ENCODE peak calls at places on chromosomes 13 and 19, in four cellular contexts. One of them, this sample, is unnamed.

GRCh38 chr13:26340812-26341211 is 86.9 kb downstream of the CDK8 start:
- DNase-seq in iris pigment epithelial cell: peak
- DNase-seq in WTC11: no peak
- DNase-seq in activated naive CD4-positive, alpha-beta T cell: no peak
- DNase-seq in this sample: no peak

GRCh38 chr19:16739546-16739945 is 19.9 kb downstream of the NWD1 start:
- DNase-seq in iris pigment epithelial cell: no peak
- DNase-seq in WTC11: peak
- DNase-seq in activated naive CD4-positive, alpha-beta T cell: no peak
- DNase-seq in this sample: no peak

GRCh38 chr13:100525453-100526298 is 62.9 kb downstream of the GGACT start:
- DNase-seq in iris pigment epithelial cell: no peak
- DNase-seq in WTC11: no peak
- DNase-seq in activated naive CD4-positive, alpha-beta T cell: no peak
- DNase-seq in this sample: no peak

GRCh38 chr19:2359992-2360875 is at the start of gene TMPRSS9:
- DNase-seq in iris pigment epithelial cell: no peak
- DNase-seq in WTC11: no peak
- DNase-seq in activated naive CD4-positive, alpha-beta T cell: no peak
- DNase-seq in this sample: no peak

GRCh38 chr13:112545866-112546265 is 42.1 kb downstream of the TUBGCP3 start:
- DNase-seq in iris pigment epithelial cell: peak
- DNase-seq in WTC11: no peak
- DNase-seq in activated naive CD4-positive, alpha-beta T cell: no peak
- DNase-seq in this sample: no peak

GRCh38 chr19:45764487-45764886 is 4.6 kb downstream of the SIX5 start:
- DNase-seq in iris pigment epithelial cell: no peak
- DNase-seq in WTC11: no peak
- DNase-seq in activated naive CD4-positive, alpha-beta T cell: no peak
- DNase-seq in this sample: no peak

GRCh38 chr13:62598708-62599107 is 1183.1 kb upstream of the PCDH20 start:
- DNase-seq in iris pigment epithelial cell: no peak
- DNase-seq in WTC11: no peak
- DNase-seq in activated naive CD4-positive, alpha-beta T cell: no peak
- DNase-seq in this sample: no peak

GRCh38 chr13:51541809-51542258 is 42.4 kb upstream of the WDFY2 start:
- DNase-seq in iris pigment epithelial cell: no peak
- DNase-seq in WTC11: no peak
- DNase-seq in activated naive CD4-positive, alpha-beta T cell: no peak
- DNase-seq in this sample: no peak

GRCh38 chr13:40064723-40065122 is 409.3 kb downstream of the COG6 start:
- DNase-seq in iris pigment epithelial cell: peak
- DNase-seq in WTC11: no peak
- DNase-seq in activated naive CD4-positive, alpha-beta T cell: no peak
- DNase-seq in this sample: no peak

GRCh38 chr19:2488942-2489731 is 13.2 kb downstream of the GADD45B start:
- DNase-seq in iris pigment epithelial cell: peak
- DNase-seq in WTC11: peak
- DNase-seq in activated naive CD4-positive, alpha-beta T cell: no peak
- DNase-seq in this sample: no peak

GRCh38 chr13:69389899-69390298 is 717.7 kb upstream of the ATXN8OS start:
- DNase-seq in iris pigment epithelial cell: peak
- DNase-seq in WTC11: no peak
- DNase-seq in activated naive CD4-positive, alpha-beta T cell: no peak
- DNase-seq in this sample: no peak

GRCh38 chr19:49502866-49503581 is 6.8 kb downstream of the RPS11 start:
- DNase-seq in iris pigment epithelial cell: peak
- DNase-seq in WTC11: no peak
- DNase-seq in activated naive CD4-positive, alpha-beta T cell: no peak
- DNase-seq in this sample: no peak

GRCh38 chr19:33064778-33065550 is at the start of gene RHPN2:
- DNase-seq in iris pigment epithelial cell: peak
- DNase-seq in WTC11: peak
- DNase-seq in activated naive CD4-positive, alpha-beta T cell: peak
- DNase-seq in this sample: peak

GRCh38 chr19:15469513-15470297 is 5.4 kb upstream of the RASAL3 start:
- DNase-seq in iris pigment epithelial cell: peak
- DNase-seq in WTC11: peak
- DNase-seq in activated naive CD4-positive, alpha-beta T cell: peak
- DNase-seq in this sample: no peak

GRCh38 chr13:107531180-107531579 is 684.2 kb downstream of the LIG4 start:
- DNase-seq in iris pigment epithelial cell: no peak
- DNase-seq in WTC11: no peak
- DNase-seq in activated naive CD4-positive, alpha-beta T cell: no peak
- DNase-seq in this sample: no peak

GRCh38 chr13:44816701-44817684 is 172.3 kb downstream of the NUFIP1 start:
- DNase-seq in iris pigment epithelial cell: peak
- DNase-seq in WTC11: no peak
- DNase-seq in activated naive CD4-positive, alpha-beta T cell: no peak
- DNase-seq in this sample: no peak

GRCh38 chr13:24087611-24088235 is 72.8 kb upstream of the SPATA13 start:
- DNase-seq in iris pigment epithelial cell: no peak
- DNase-seq in WTC11: no peak
- DNase-seq in activated naive CD4-positive, alpha-beta T cell: no peak
- DNase-seq in this sample: no peak

GRCh38 chr13:110266983-110267382 is 40.0 kb downstream of the COL4A1 start:
- DNase-seq in iris pigment epithelial cell: no peak
- DNase-seq in WTC11: peak
- DNase-seq in activated naive CD4-positive, alpha-beta T cell: no peak
- DNase-seq in this sample: no peak

GRCh38 chr13:84567848-84568247 is 685.6 kb upstream of the SLITRK1 start:
- DNase-seq in iris pigment epithelial cell: no peak
- DNase-seq in WTC11: no peak
- DNase-seq in activated naive CD4-positive, alpha-beta T cell: no peak
- DNase-seq in this sample: no peak

GRCh38 chr19:18014197-18014596 is 6.2 kb downstream of the ARRDC2 start:
- DNase-seq in iris pigment epithelial cell: no peak
- DNase-seq in WTC11: no peak
- DNase-seq in activated naive CD4-positive, alpha-beta T cell: peak
- DNase-seq in this sample: no peak

GRCh38 chr13:24161010-24161775 is 673 bp downstream of the SPATA13 start:
- DNase-seq in iris pigment epithelial cell: no peak
- DNase-seq in WTC11: peak
- DNase-seq in activated naive CD4-positive, alpha-beta T cell: peak
- DNase-seq in this sample: no peak

GRCh38 chr13:84834201-84834600 is 951.9 kb upstream of the SLITRK1 start:
- DNase-seq in iris pigment epithelial cell: no peak
- DNase-seq in WTC11: no peak
- DNase-seq in activated naive CD4-positive, alpha-beta T cell: no peak
- DNase-seq in this sample: no peak

GRCh38 chr13:56019606-56020005 is 1121.1 kb upstream of the PRR20A start:
- DNase-seq in iris pigment epithelial cell: no peak
- DNase-seq in WTC11: no peak
- DNase-seq in activated naive CD4-positive, alpha-beta T cell: no peak
- DNase-seq in this sample: no peak

GRCh38 chr13:93066187-93066586 is 160.4 kb upstream of the GPC6 start:
- DNase-seq in iris pigment epithelial cell: peak
- DNase-seq in WTC11: no peak
- DNase-seq in activated naive CD4-positive, alpha-beta T cell: no peak
- DNase-seq in this sample: no peak